ENCODE peak calls at places on chromosomes 16 and 17, in six cellular contexts. One of them, this sample, is unnamed.

GRCh38 chr16:27241658-27242057 is 26.9 kb downstream of the NSMCE1 start:
- DNase-seq in adipocyte: no peak
- DNase-seq in heart right ventricle: no peak
- DNase-seq in A673: no peak
- DNase-seq in small intestine: no peak
- DNase-seq in Karpas-422: no peak
- DNase-seq in this sample: peak; percentile 10

GRCh38 chr17:48123111-48123510 is 15.5 kb downstream of the SNX11 start:
- DNase-seq in adipocyte: no peak
- DNase-seq in heart right ventricle: no peak
- DNase-seq in A673: peak; percentile 55
- DNase-seq in small intestine: no peak
- DNase-seq in Karpas-422: no peak
- DNase-seq in this sample: no peak

GRCh38 chr17:60355663-60356594 is 36.0 kb downstream of the USP32 start:
- DNase-seq in heart right ventricle: no peak
- DNase-seq in A673: no peak
- DNase-seq in small intestine: no peak
- DNase-seq in Karpas-422: no peak
- DNase-seq in adipocyte: no peak
- DNase-seq in this sample: no peak

GRCh38 chr16:85002643-85003042 is 8.7 kb downstream of the ZDHHC7 start:
- DNase-seq in adipocyte: no peak
- DNase-seq in Karpas-422: no peak
- DNase-seq in A673: no peak
- DNase-seq in heart right ventricle: peak; percentile 42
- DNase-seq in small intestine: no peak
- DNase-seq in this sample: no peak

GRCh38 chr16:70395345-70395901 is 43.5 kb downstream of the ST3GAL2 start:
- DNase-seq in adipocyte: peak; percentile 41
- DNase-seq in small intestine: peak; percentile 88
- DNase-seq in A673: peak; percentile 33
- DNase-seq in heart right ventricle: peak; percentile 59
- DNase-seq in Karpas-422: peak; percentile 83
- DNase-seq in this sample: peak; percentile 77

GRCh38 chr17:17781591-17782424 is 55.0 kb downstream of the SREBF1 start:
- DNase-seq in Karpas-422: peak; percentile 84
- DNase-seq in A673: peak; percentile 87
- DNase-seq in small intestine: peak; percentile 20
- DNase-seq in adipocyte: peak; percentile 74
- DNase-seq in heart right ventricle: peak; percentile 87
- DNase-seq in this sample: peak; percentile 84

GRCh38 chr17:17205368-17206148 is 575 bp downstream of the PLD6 start:
- DNase-seq in adipocyte: peak; percentile 64
- DNase-seq in A673: peak; percentile 69
- DNase-seq in Karpas-422: no peak
- DNase-seq in heart right ventricle: peak; percentile 51
- DNase-seq in small intestine: peak; percentile 54
- DNase-seq in this sample: peak; percentile 73

GRCh38 chr16:25950586-25951201 is 258.9 kb downstream of the HS3ST4 start:
- DNase-seq in Karpas-422: no peak
- DNase-seq in adipocyte: no peak
- DNase-seq in A673: peak; percentile 25
- DNase-seq in heart right ventricle: no peak
- DNase-seq in small intestine: no peak
- DNase-seq in this sample: no peak

GRCh38 chr16:23391381-23392222 is 61.4 kb downstream of the COG7 start:
- DNase-seq in adipocyte: no peak
- DNase-seq in heart right ventricle: no peak
- DNase-seq in Karpas-422: no peak
- DNase-seq in small intestine: no peak
- DNase-seq in A673: no peak
- DNase-seq in this sample: no peak

GRCh38 chr17:80827646-80828643 is 163.7 kb upstream of the CHMP6 start:
- DNase-seq in small intestine: no peak
- DNase-seq in heart right ventricle: no peak
- DNase-seq in Karpas-422: no peak
- DNase-seq in adipocyte: no peak
- DNase-seq in A673: peak; percentile 38
- DNase-seq in this sample: no peak

GRCh38 chr16:23924138-23924537 is 88.4 kb downstream of the PRKCB start:
- DNase-seq in small intestine: no peak
- DNase-seq in A673: peak; percentile 57
- DNase-seq in heart right ventricle: no peak
- DNase-seq in adipocyte: no peak
- DNase-seq in Karpas-422: no peak
- DNase-seq in this sample: no peak

GRCh38 chr16:27303256-27304100 is 10.3 kb upstream of the IL4R start:
- DNase-seq in adipocyte: no peak
- DNase-seq in A673: no peak
- DNase-seq in small intestine: no peak
- DNase-seq in Karpas-422: no peak
- DNase-seq in heart right ventricle: no peak
- DNase-seq in this sample: no peak

GRCh38 chr17:559699-560378 is 154.8 kb downstream of the VPS53 start:
- DNase-seq in A673: no peak
- DNase-seq in Karpas-422: no peak
- DNase-seq in heart right ventricle: peak; percentile 46
- DNase-seq in small intestine: no peak
- DNase-seq in adipocyte: peak; percentile 66
- DNase-seq in this sample: no peak

GRCh38 chr17:47224971-47225370 is 15.8 kb downstream of the MYL4 start:
- DNase-seq in Karpas-422: no peak
- DNase-seq in heart right ventricle: no peak
- DNase-seq in A673: no peak
- DNase-seq in small intestine: no peak
- DNase-seq in adipocyte: peak; percentile 32
- DNase-seq in this sample: no peak

GRCh38 chr16:17949713-17950112 is 386.8 kb downstream of the NPIPA8 start:
- DNase-seq in heart right ventricle: no peak
- DNase-seq in small intestine: no peak
- DNase-seq in adipocyte: no peak
- DNase-seq in Karpas-422: no peak
- DNase-seq in A673: no peak
- DNase-seq in this sample: no peak

GRCh38 chr17:64653325-64653984 is 8.7 kb downstream of the SMURF2 start:
- DNase-seq in heart right ventricle: no peak
- DNase-seq in Karpas-422: no peak
- DNase-seq in A673: no peak
- DNase-seq in adipocyte: peak; percentile 82
- DNase-seq in small intestine: no peak
- DNase-seq in this sample: no peak

GRCh38 chr17:49707246-49707607 is 537 bp downstream of the SLC35B1 start:
- DNase-seq in adipocyte: peak; percentile 35
- DNase-seq in small intestine: no peak
- DNase-seq in A673: peak; percentile 28
- DNase-seq in heart right ventricle: no peak
- DNase-seq in Karpas-422: peak; percentile 55
- DNase-seq in this sample: no peak

GRCh38 chr16:2095315-2095853 is 40.3 kb downstream of the PKD1 start:
- DNase-seq in adipocyte: no peak
- DNase-seq in heart right ventricle: no peak
- DNase-seq in Karpas-422: no peak
- DNase-seq in A673: no peak
- DNase-seq in small intestine: no peak
- DNase-seq in this sample: no peak

GRCh38 chr17:9259419-9259818 is 238.1 kb downstream of the NTN1 start:
- DNase-seq in adipocyte: no peak
- DNase-seq in small intestine: no peak
- DNase-seq in A673: no peak
- DNase-seq in heart right ventricle: peak; percentile 70
- DNase-seq in Karpas-422: no peak
- DNase-seq in this sample: no peak

GRCh38 chr17:151886-152859 is 14.8 kb downstream of the SCGB1C2 start:
- DNase-seq in A673: no peak
- DNase-seq in small intestine: no peak
- DNase-seq in adipocyte: peak; percentile 18
- DNase-seq in heart right ventricle: no peak
- DNase-seq in Karpas-422: no peak
- DNase-seq in this sample: no peak

GRCh38 chr17:68694791-68695485 is 93.8 kb upstream of the FAM20A start:
- DNase-seq in A673: no peak
- DNase-seq in adipocyte: no peak
- DNase-seq in heart right ventricle: no peak
- DNase-seq in small intestine: no peak
- DNase-seq in Karpas-422: no peak
- DNase-seq in this sample: no peak

GRCh38 chr17:42279776-42280630 is 3.8 kb upstream of the STAT5B start:
- DNase-seq in A673: no peak
- DNase-seq in Karpas-422: no peak
- DNase-seq in small intestine: no peak
- DNase-seq in adipocyte: no peak
- DNase-seq in heart right ventricle: no peak
- DNase-seq in this sample: peak; percentile 17

GRCh38 chr17:14301279-14301760 is 439 bp downstream of the HS3ST3B1 start:
- DNase-seq in small intestine: no peak
- DNase-seq in heart right ventricle: no peak
- DNase-seq in Karpas-422: no peak
- DNase-seq in adipocyte: peak; percentile 61
- DNase-seq in A673: no peak
- DNase-seq in this sample: peak; percentile 27

GRCh38 chr16:79267781-79268180 is 332.8 kb downstream of the MAF start:
- DNase-seq in Karpas-422: no peak
- DNase-seq in heart right ventricle: no peak
- DNase-seq in small intestine: no peak
- DNase-seq in adipocyte: no peak
- DNase-seq in A673: no peak
- DNase-seq in this sample: no peak

GRCh38 chr16:35909351-35909954 is 2450.0 kb downstream of the TP53TG3F start:
- DNase-seq in heart right ventricle: no peak
- DNase-seq in A673: no peak
- DNase-seq in Karpas-422: no peak
- DNase-seq in adipocyte: no peak
- DNase-seq in small intestine: no peak
- DNase-seq in this sample: no peak

GRCh38 chr16:59878479-59878878 is 1144.4 kb upstream of the GOT2 start:
- DNase-seq in Karpas-422: no peak
- DNase-seq in small intestine: no peak
- DNase-seq in heart right ventricle: no peak
- DNase-seq in adipocyte: no peak
- DNase-seq in A673: peak; percentile 2
- DNase-seq in this sample: peak; percentile 61

GRCh38 chr17:66717680-66718079 is 117.2 kb upstream of the CACNG5 start:
- DNase-seq in heart right ventricle: no peak
- DNase-seq in small intestine: no peak
- DNase-seq in adipocyte: no peak
- DNase-seq in Karpas-422: peak; percentile 89
- DNase-seq in A673: no peak
- DNase-seq in this sample: no peak

GRCh38 chr17:6643460-6644125 is 2.7 kb downstream of the TXNDC17 start:
- DNase-seq in adipocyte: no peak
- DNase-seq in A673: no peak
- DNase-seq in Karpas-422: no peak
- DNase-seq in small intestine: no peak
- DNase-seq in heart right ventricle: no peak
- DNase-seq in this sample: no peak

GRCh38 chr16:10009691-10010090 is 172.5 kb downstream of the GRIN2A start:
- DNase-seq in small intestine: no peak
- DNase-seq in heart right ventricle: no peak
- DNase-seq in Karpas-422: no peak
- DNase-seq in adipocyte: no peak
- DNase-seq in A673: no peak
- DNase-seq in this sample: no peak

GRCh38 chr16:19858654-19859018 is 26.0 kb downstream of the GPRC5B start:
- DNase-seq in small intestine: no peak
- DNase-seq in adipocyte: no peak
- DNase-seq in A673: no peak
- DNase-seq in Karpas-422: no peak
- DNase-seq in heart right ventricle: no peak
- DNase-seq in this sample: no peak
- H3K4me1 ChIP-seq in small intestine: no peaks in the 10 kb centered on the region
- H3K4me1 ChIP-seq in adipocyte: no peaks in the 10 kb centered on the region
- H3K4me1 ChIP-seq in A673: no peaks in the 10 kb centered on the region
- H3K4me1 ChIP-seq in Karpas-422: peaks cover 12% of the 10 kb centered on the region
- H3K4me1 ChIP-seq in heart right ventricle: peaks cover 8% of the 10 kb centered on the region
- H3K4me1 ChIP-seq in this sample: peaks cover 7% of the 10 kb centered on the region

DNA sequence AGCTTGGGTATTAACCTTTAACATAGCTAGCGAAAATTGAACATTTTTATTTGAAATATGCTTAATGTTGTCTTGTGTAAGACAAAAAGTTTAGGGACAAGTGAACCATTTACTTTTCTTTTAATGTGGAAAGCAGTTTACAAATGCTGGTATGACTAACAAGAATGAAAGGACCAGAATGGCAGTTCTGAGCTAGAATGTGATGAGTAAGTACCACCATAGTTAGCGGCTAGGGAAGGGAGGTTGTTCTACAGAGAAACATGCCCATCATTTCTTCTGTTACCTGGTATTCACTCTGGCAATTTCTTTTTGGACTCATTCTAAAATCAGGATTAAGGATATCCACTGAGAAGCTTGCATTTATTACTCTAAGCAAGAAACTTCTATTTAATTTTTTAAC is 121.1 kb downstream of the WWOX start:
- DNase-seq in Karpas-422: no peak
- DNase-seq in adipocyte: no peak
- DNase-seq in heart right ventricle: no peak
- DNase-seq in A673: no peak
- DNase-seq in small intestine: no peak
- DNase-seq in this sample: no peak
- H3K4me1 ChIP-seq in Karpas-422: no peaks in the 10 kb centered on the region
- H3K4me1 ChIP-seq in adipocyte: no peaks in the 10 kb centered on the region
- H3K4me1 ChIP-seq in heart right ventricle: no peaks in the 10 kb centered on the region
- H3K4me1 ChIP-seq in A673: peaks cover 8% of the 10 kb centered on the region
- H3K4me1 ChIP-seq in small intestine: no peaks in the 10 kb centered on the region
- H3K4me1 ChIP-seq in this sample: no peaks in the 10 kb centered on the region

DNA sequence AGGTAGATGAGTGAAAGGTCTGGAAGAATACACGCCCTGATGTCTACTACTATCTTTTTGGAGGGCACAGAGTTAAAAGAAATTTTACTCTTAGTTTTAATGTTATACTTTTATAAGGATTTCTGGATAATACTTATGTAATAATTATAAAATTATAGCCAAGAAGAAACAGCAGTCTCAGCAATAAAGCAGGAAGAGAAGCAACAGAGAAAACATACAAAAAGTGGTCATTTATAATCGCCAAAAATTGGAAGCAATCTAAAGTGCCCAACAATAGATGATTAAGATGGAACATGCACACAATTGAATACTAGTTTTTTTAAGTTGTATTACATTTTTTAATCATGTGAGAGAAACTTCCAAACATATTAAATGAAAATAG is 64.4 kb downstream of the SMG6 start:
- DNase-seq in heart right ventricle: no peak
- DNase-seq in A673: no peak
- DNase-seq in adipocyte: no peak
- DNase-seq in Karpas-422: no peak
- DNase-seq in small intestine: no peak
- DNase-seq in this sample: no peak
- H3K4me1 ChIP-seq in heart right ventricle: peaks cover 45% of the 10 kb centered on the region
- H3K4me1 ChIP-seq in A673: no peaks in the 10 kb centered on the region
- H3K4me1 ChIP-seq in adipocyte: peaks cover 81% of the 10 kb centered on the region
- H3K4me1 ChIP-seq in Karpas-422: peaks cover 75% of the 10 kb centered on the region
- H3K4me1 ChIP-seq in small intestine: no peaks in the 10 kb centered on the region
- H3K4me1 ChIP-seq in this sample: peaks cover 44% of the 10 kb centered on the region

GRCh38 chr16:67613808-67614207 is 31.1 kb upstream of the CARMIL2 start:
- DNase-seq in Karpas-422: peak; percentile 51
- DNase-seq in adipocyte: no peak
- DNase-seq in heart right ventricle: no peak
- DNase-seq in small intestine: no peak
- DNase-seq in A673: peak; percentile 17
- DNase-seq in this sample: no peak
- H3K4me1 ChIP-seq in Karpas-422: no peaks in the 10 kb centered on the region
- H3K4me1 ChIP-seq in adipocyte: no peaks in the 10 kb centered on the region
- H3K4me1 ChIP-seq in heart right ventricle: no peaks in the 10 kb centered on the region
- H3K4me1 ChIP-seq in small intestine: no peaks in the 10 kb centered on the region
- H3K4me1 ChIP-seq in A673: no peaks in the 10 kb centered on the region
- H3K4me1 ChIP-seq in this sample: no peaks in the 10 kb centered on the region

This sample was measured in stomach.